ENCODE peak calls at places on chromosomes 7 and 10, in eight cellular contexts. W, F, Z, V, E, J, P and M are unnamed samples.

GRCh38 chr10:3805791-3806381 is 20.9 kb upstream of the KLF6 start:
- DNase-seq in W (peak; percentile 84), F (no peak), Z (peak; percentile 51), V (peak; percentile 96), E (peak; percentile 81), J (no peak), P (no peak), M (no peak)

GRCh38 chr7:106606120-106606519 is 54.8 kb downstream of the CCDC71L start:
- DNase-seq in W (no peak), F (no peak), Z (no peak), V (no peak), E (no peak), J (no peak), P (no peak), M (no peak)

GRCh38 chr10:43061764-43062163 is 15.1 kb upstream of the RET start:
- DNase-seq in W (peak; percentile 51), F (no peak), Z (no peak), V (no peak), E (no peak), J (no peak), P (no peak), M (no peak)

GRCh38 chr10:127278001-127278400 is 81.6 kb upstream of the INSYN2A start:
- DNase-seq in W (no peak), F (no peak), Z (no peak), V (peak; percentile 60), E (no peak), J (no peak), P (no peak), M (no peak)

GRCh38 chr7:82005056-82005455 is 235.2 kb upstream of the HGF start:
- DNase-seq in W (no peak), F (no peak), Z (no peak), V (no peak), E (no peak), J (no peak), P (no peak), M (no peak)

GRCh38 chr7:21999896-22000295 is 54.2 kb upstream of the CDCA7L start:
- DNase-seq in W (no peak), F (no peak), Z (no peak), V (no peak), E (no peak), J (no peak), P (no peak), M (no peak)

GRCh38 chr7:129607471-129608120 is 3.9 kb upstream of the NRF1 start:
- DNase-seq in W (no peak), F (no peak), Z (no peak), V (peak; percentile 14), E (no peak), J (no peak), P (no peak), M (peak; percentile 37)

GRCh38 chr10:128092454-128092853 is 33.8 kb downstream of the MKI67 start:
- DNase-seq in W (no peak), F (no peak), Z (no peak), V (no peak), E (no peak), J (no peak), P (no peak), M (no peak)

GRCh38 chr7:1458676-1459511 is at the start of gene MICALL2:
- DNase-seq in W (peak; percentile 92), F (peak; percentile 87), Z (peak; percentile 54), V (peak; percentile 88), E (peak; percentile 94), J (peak; percentile 93), P (no peak), M (no peak)
- TF ChIP-seq POLR2AphosphoS5 in W (peak; percentile 93), F (peak; percentile 96), Z (peak; percentile 95), V (peak; percentile 90), E (peak; percentile 96), J (no peak), P (peak; percentile 36), M (no peak)

DNA sequence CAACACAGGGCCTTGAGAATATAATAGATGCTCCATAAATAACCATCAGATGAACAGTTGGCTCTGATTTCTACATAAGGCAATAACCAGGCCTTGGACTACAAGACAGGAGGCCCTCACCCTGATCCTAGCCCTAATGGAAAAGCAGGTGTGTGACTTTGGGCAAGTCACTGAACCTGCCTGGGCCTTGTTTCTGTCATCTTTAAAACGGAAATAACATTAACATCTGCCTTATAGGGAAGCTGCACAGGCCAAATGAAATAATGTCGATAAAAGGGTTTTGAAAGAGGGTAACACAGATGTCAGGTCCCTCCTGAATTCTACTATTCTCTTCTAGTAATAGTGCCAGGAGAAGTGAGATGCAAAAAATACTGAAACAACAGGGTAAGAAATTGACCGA is 20.7 kb downstream of the PIK3AP1 start:
- DNase-seq in W (no peak), F (no peak), Z (no peak), V (no peak), E (no peak), J (no peak), P (no peak), M (no peak)
- TF ChIP-seq POLR2A in W (no peak), F (no peak), Z (no peak), V (no peak), E (no peak), J (no peak), P (no peak), M (no peak)

GRCh38 chr7:139033346-139034114 is 2.3 kb downstream of the ZC3HAV1L start:
- DNase-seq in W (no peak), F (no peak), Z (no peak), V (no peak), E (no peak), J (no peak), P (no peak), M (no peak)
- TF ChIP-seq POLR2AphosphoS5 in W (no peak), F (no peak), Z (no peak), V (no peak), E (no peak), J (no peak), P (no peak), M (no peak)

GRCh38 chr7:5636914-5637313 is 144.5 kb downstream of the RNF216 start:
- DNase-seq in W (peak; percentile 74), F (peak; percentile 31), Z (no peak), V (peak; percentile 84), E (peak; percentile 88), J (peak; percentile 90), P (no peak), M (no peak)

GRCh38 chr7:5637415-5637814 is 144.0 kb downstream of the RNF216 start:
- DNase-seq in W (peak; percentile 24), F (no peak), Z (no peak), V (no peak), E (no peak), J (no peak), P (no peak), M (no peak)

GRCh38 chr7:5634107-5634950 is 147.1 kb downstream of the RNF216 start:
- DNase-seq in W (peak; percentile 80), F (no peak), Z (no peak), V (peak; percentile 50), E (peak; percentile 86), J (peak; percentile 90), P (no peak), M (no peak)

GRCh38 chr7:5636446-5636835 is 145.0 kb downstream of the RNF216 start:
- DNase-seq in W (no peak), F (no peak), Z (no peak), V (peak; percentile 51), E (no peak), J (no peak), P (no peak), M (no peak)

GRCh38 chr7:5635461-5636445 is 145.7 kb downstream of the RNF216 start:
- DNase-seq in W (peak; percentile 33), F (no peak), Z (no peak), V (peak; percentile 26), E (no peak), J (no peak), P (no peak), M (no peak)
- TF ChIP-seq POLR2A in W (no peak), F (no peak), Z (no peak), V (no peak), E (no peak), J (no peak), P (no peak), M (no peak)